ENCODE peak calls at places on chromosomes 12 and 14, in five cellular contexts. D, P, G, N and E are unnamed samples.

GRCh38 chr12:95446511-95446910 is 27.4 kb upstream of the METAP2 start:
- DNase-seq in P (peak; percentile 25), D (no peak), N (peak; percentile 30), G (peak; percentile 7), E (no peak)

GRCh38 chr12:30970559-30971202 is 44.1 kb downstream of the TSPAN11 start:
- DNase-seq in N (no peak), P (no peak), G (no peak), D (no peak), E (no peak)

GRCh38 chr12:113159937-113160336 is 10.4 kb downstream of the CFAP73 start:
- DNase-seq in N (no peak), D (no peak), G (no peak), P (no peak), E (no peak)

GRCh38 chr12:3172124-3173007 is 95.2 kb downstream of the TSPAN9 start:
- DNase-seq in P (no peak), N (no peak), D (no peak), G (no peak), E (no peak)

GRCh38 chr14:23559010-23559920 is 3.2 kb downstream of the THTPA start:
- DNase-seq in D (peak; percentile 60), G (peak; percentile 55), N (peak; percentile 68), P (peak; percentile 72), E (peak; percentile 62)

GRCh38 chr14:70130498-70130897 is 58.3 kb downstream of the SLC8A3 start:
- DNase-seq in G (no peak), P (no peak), D (no peak), N (no peak), E (peak; percentile 31)

GRCh38 chr12:94851396-94852025 is 152.0 kb downstream of the NDUFA12 start:
- DNase-seq in G (no peak), P (no peak), N (no peak), D (no peak), E (no peak)

GRCh38 chr14:99123208-99123870 is 148.7 kb downstream of the BCL11B start:
- DNase-seq in P (no peak), N (no peak), D (no peak), G (no peak), E (no peak)

GRCh38 chr12:94184995-94185711 is 36.8 kb downstream of the PLXNC1 start:
- DNase-seq in N (no peak), G (no peak), D (no peak), P (no peak), E (no peak)

GRCh38 chr14:96631621-96632362 is 129.6 kb downstream of the PAPOLA start:
- DNase-seq in D (no peak), N (peak; percentile 43), P (no peak), G (no peak), E (peak; percentile 1)

GRCh38 chr12:31234955-31235867 is 90.7 kb downstream of the SINHCAF start:
- DNase-seq in D (peak; percentile 58), G (peak; percentile 31), N (peak; percentile 48), P (peak; percentile 7), E (peak; percentile 66)

GRCh38 chr12:101727098-101727497 is 12.2 kb downstream of the SYCP3 start:
- DNase-seq in P (no peak), N (no peak), G (peak; percentile 13), D (no peak), E (no peak)

GRCh38 chr14:50116986-50117385 is 614 bp upstream of the VCPKMT start:
- DNase-seq in N (no peak), G (no peak), D (no peak), P (no peak), E (no peak)

GRCh38 chr14:72883963-72884362 is 9.9 kb downstream of the DPF3 start:
- DNase-seq in G (peak; percentile 55), N (no peak), D (no peak), P (no peak), E (no peak)

GRCh38 chr12:3725267-3726115 is 27.4 kb downstream of the CRACR2A start:
- DNase-seq in D (no peak), P (no peak), N (no peak), G (no peak), E (no peak)

GRCh38 chr14:93054876-93055275 is 60.8 kb downstream of the ITPK1 start:
- DNase-seq in P (no peak), G (no peak), D (no peak), N (no peak), E (no peak)

GRCh38 chr12:12159988-12160387 is 89.2 kb downstream of the BCL2L14 start:
- DNase-seq in G (peak; percentile 53), P (no peak), N (no peak), D (no peak), E (no peak)

GRCh38 chr12:109927622-109928021 is 27.5 kb downstream of the TCHP start:
- DNase-seq in G (peak; percentile 41), N (peak; percentile 71), D (peak; percentile 64), P (peak; percentile 44), E (peak; percentile 77)

GRCh38 chr12:117058442-117059072 is 40.7 kb downstream of the TESC start:
- DNase-seq in P (peak; percentile 52), G (no peak), N (no peak), D (no peak), E (no peak)

GRCh38 chr14:103541494-103541943 is 12.5 kb downstream of the TRMT61A start:
- DNase-seq in P (no peak), D (no peak), N (no peak), G (no peak), E (no peak)

GRCh38 chr12:116402163-116402939 is 124.9 kb upstream of the MED13L start:
- DNase-seq in D (no peak), N (no peak), G (no peak), P (no peak), E (no peak)

GRCh38 chr12:124551268-124552144 is 15.9 kb downstream of the NCOR2 start:
- DNase-seq in D (no peak), N (no peak), P (no peak), G (peak; percentile 33), E (peak; percentile 78)

GRCh38 chr12:18145924-18146323 is 55.9 kb upstream of the RERGL start:
- DNase-seq in D (no peak), G (no peak), N (no peak), P (no peak), E (no peak)

GRCh38 chr14:81728447-81728846 is 194.8 kb upstream of the SEL1L start:
- DNase-seq in D (no peak), G (no peak), P (no peak), N (no peak), E (no peak)

GRCh38 chr12:106137456-106138278 is 1.1 kb downstream of the NUAK1 start:
- DNase-seq in G (peak; percentile 15), P (no peak), D (no peak), N (no peak), E (no peak)

GRCh38 chr12:26298785-26299621 is 103.6 kb downstream of the SSPN start:
- DNase-seq in N (peak; percentile 21), P (no peak), D (peak; percentile 52), G (peak; percentile 83), E (peak; percentile 20)

GRCh38 chr12:1575799-1576401 is 18.5 kb downstream of the FBXL14 start:
- DNase-seq in P (no peak), G (peak; percentile 75), N (no peak), D (no peak), E (no peak)

GRCh38 chr14:22386924-22387775 is 201.9 kb downstream of the DAD1 start:
- DNase-seq in N (peak; percentile 55), P (peak; percentile 88), D (peak; percentile 72), G (peak; percentile 72), E (peak; percentile 83)

GRCh38 chr12:64821116-64821630 is 3.3 kb upstream of the TBC1D30 start:
- DNase-seq in N (no peak), P (no peak), D (no peak), G (no peak), E (no peak)
- TF ChIP-seq BHLHE40 in N (no peak), P (no peak), D (no peak), G (no peak), E (no peak)

GRCh38 chr12:122866379-122866778 is 29.5 kb downstream of the VPS37B start:
- DNase-seq in P (peak; percentile 74), D (no peak), G (no peak), N (no peak), E (no peak)

GRCh38 chr12:122867701-122868461 is 28.0 kb downstream of the VPS37B start:
- DNase-seq in N (peak; percentile 50), G (no peak), P (peak; percentile 71), D (peak; percentile 62), E (peak; percentile 31)

GRCh38 chr12:122868471-122869177 is 27.3 kb downstream of the VPS37B start:
- DNase-seq in N (no peak), P (no peak), D (no peak), G (no peak), E (no peak)

GRCh38 chr12:122865268-122866231 is 30.3 kb downstream of the HIP1R start:
- DNase-seq in N (peak; percentile 61), P (peak; percentile 69), D (peak; percentile 64), G (no peak), E (no peak)

GRCh38 chr12:122866950-122867607 is 28.8 kb downstream of the VPS37B start:
- DNase-seq in D (no peak), N (no peak), G (no peak), P (no peak), E (no peak)
- TF ChIP-seq BHLHE40 in D (no peak), N (no peak), G (no peak), P (no peak), E (no peak)

DNA sequence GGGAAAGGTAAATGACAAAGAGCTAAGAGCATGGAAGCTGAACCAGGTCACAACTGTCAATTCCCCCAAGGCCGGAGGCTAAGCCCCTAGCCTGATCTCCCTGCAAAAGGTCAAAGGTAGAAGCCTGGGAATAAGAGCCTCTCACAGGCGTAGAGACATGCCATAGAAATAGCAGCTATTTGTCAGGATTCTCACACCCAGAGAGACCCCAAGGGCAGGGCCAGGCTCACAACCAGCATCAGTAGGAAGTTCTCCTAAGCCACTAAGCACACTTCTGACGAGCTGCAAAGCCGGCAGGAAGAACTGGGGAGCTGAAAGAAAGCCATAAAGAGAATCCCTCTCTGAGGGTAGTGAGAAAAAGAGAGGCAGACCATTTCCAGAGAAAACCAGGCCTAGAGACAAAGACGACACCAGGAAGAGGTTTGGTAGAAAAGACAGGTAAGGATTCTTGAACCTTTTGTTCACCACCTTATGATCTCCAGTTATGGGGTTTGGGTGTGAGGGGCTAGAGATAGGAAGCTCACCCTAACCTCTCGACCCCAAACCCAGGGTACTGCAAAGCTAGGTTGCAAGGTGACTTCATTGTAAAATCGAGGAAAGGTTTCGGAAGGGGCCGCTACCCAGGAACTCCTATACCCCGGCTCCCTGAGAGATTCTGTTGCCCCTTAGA is 1.0 kb downstream of the SMARCC2 start:
- DNase-seq in D (no peak), P (no peak), G (no peak), N (no peak), E (no peak)
- TF ChIP-seq BHLHE40 in D (no peak), P (no peak), G (no peak), N (no peak), E (no peak)

DNA sequence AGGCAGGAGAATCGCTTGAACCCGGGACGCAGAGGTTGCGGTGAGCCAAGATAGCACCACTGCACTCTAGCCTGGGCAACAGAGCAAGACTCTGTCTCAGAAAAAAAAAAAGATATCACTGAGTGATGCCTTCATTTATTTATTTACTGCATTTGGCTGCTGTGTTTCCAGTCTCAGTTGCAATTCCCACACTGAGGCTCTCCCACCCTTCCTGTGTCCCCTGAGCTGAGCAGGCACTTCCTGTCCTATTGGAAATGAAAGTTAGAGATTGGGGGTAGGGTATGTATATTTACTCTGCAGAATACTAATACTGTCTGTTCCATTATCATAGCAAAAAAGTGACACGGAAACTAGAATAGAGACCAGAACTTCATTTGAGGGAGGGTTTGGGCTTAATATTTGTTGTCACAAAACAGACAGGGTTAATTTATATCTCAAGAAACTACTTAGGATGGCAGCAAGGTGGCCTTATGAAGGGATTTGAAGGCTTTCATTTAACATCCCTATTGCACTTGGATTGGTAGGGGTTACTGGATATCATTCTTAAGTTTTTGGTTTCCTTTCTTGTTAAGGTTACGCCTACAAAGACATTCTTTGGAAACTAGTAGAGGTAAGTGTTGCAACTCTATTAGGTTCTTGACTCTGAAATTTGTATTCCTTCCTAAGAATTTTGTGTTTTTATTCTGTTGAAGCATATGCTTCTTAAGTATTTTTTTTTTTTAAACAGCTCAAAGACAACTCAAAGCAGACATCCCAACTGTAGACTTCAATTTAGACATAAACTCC is 1.4 kb upstream of the RBMS2 start:
- DNase-seq in P (no peak), G (peak; percentile 8), D (no peak), N (no peak), E (no peak)
- TF ChIP-seq BHLHE40 in P (no peak), G (no peak), D (no peak), N (no peak), E (no peak)